ENCODE peak calls at places on chromosome 19, in seven cellular contexts. C is CD4-positive, alpha-beta T cell; E is tibial nerve; N is WTC11; B is cardiac muscle cell; H is heart left ventricle; R is HFFc6. J is an unnamed sample.

GRCh38 chr19:32858155-32858554 is 11.4 kb downstream of the SLC7A9 start:
- DNase-seq in B (no peak), H (no peak), C (no peak), E (no peak), R (no peak), N (no peak), J (no peak)

GRCh38 chr19:48858984-48859710 is 9.3 kb downstream of the PLEKHA4 start:
- DNase-seq in N (peak; percentile 76), C (peak; percentile 81), R (no peak), H (no peak), E (no peak), B (no peak), J (peak; percentile 71)

GRCh38 chr19:6736917-6737283 is 480 bp downstream of the GPR108 start:
- DNase-seq in H (no peak), C (no peak), N (no peak), R (no peak), E (no peak), B (no peak), J (no peak)

GRCh38 chr19:4206818-4207484 is 22.4 kb upstream of the EBI3 start:
- DNase-seq in E (no peak), C (no peak), B (peak; percentile 30), N (no peak), R (peak; percentile 49), H (no peak), J (peak; percentile 59)

GRCh38 chr19:7159105-7159933 is 89.8 kb downstream of the ZNF557 start:
- DNase-seq in E (no peak), N (no peak), B (peak; percentile 89), C (no peak), R (peak; percentile 83), H (peak; percentile 88), J (no peak)

GRCh38 chr19:17902701-17903100 is 30.1 kb upstream of the CCDC124 start:
- DNase-seq in R (peak; percentile 29), E (no peak), H (no peak), C (no peak), B (peak; percentile 50), N (no peak), J (peak; percentile 31)

GRCh38 chr19:18203408-18203862 is 407 bp downstream of the RAB3A start:
- DNase-seq in R (no peak), H (peak; percentile 69), N (no peak), C (peak; percentile 68), E (peak; percentile 38), B (peak; percentile 22), J (peak; percentile 60)

GRCh38 chr19:53101518-53101917 is 1.7 kb downstream of the ZNF160 start:
- DNase-seq in R (no peak), C (no peak), H (no peak), N (no peak), E (no peak), B (peak; percentile 6), J (no peak)

GRCh38 chr19:6671960-6672359 is 2.0 kb upstream of the TNFSF14 start:
- DNase-seq in B (no peak), N (no peak), H (no peak), E (no peak), R (no peak), C (no peak), J (no peak)

GRCh38 chr19:40119380-40119779 is 28.6 kb upstream of the ZNF780A start:
- DNase-seq in E (no peak), H (no peak), R (no peak), N (no peak), C (no peak), B (no peak), J (no peak)

GRCh38 chr19:14114854-14115253 is 2.7 kb downstream of the PRKACA start:
- DNase-seq in H (peak; percentile 81), B (peak; percentile 39), R (no peak), N (peak; percentile 77), C (peak; percentile 49), E (no peak), J (peak; percentile 58)

GRCh38 chr19:5434970-5435641 is 20.1 kb upstream of the ZNRF4 start:
- DNase-seq in R (peak; percentile 87), E (no peak), C (no peak), B (peak; percentile 64), H (no peak), N (no peak), J (no peak)

GRCh38 chr19:30920238-30920637 is 429.0 kb downstream of the TSHZ3 start:
- DNase-seq in C (no peak), N (no peak), R (no peak), E (no peak), B (no peak), H (no peak), J (no peak)

GRCh38 chr19:30284885-30285284 is 87.3 kb upstream of the ZNF536 start:
- DNase-seq in E (no peak), H (no peak), B (no peak), C (no peak), N (no peak), R (no peak), J (no peak)

GRCh38 chr19:55212447-55212846 is 3.1 kb upstream of the PTPRH start:
- DNase-seq in H (no peak), R (no peak), C (no peak), E (no peak), B (no peak), N (no peak), J (peak; percentile 57)

GRCh38 chr19:8259142-8259921 is 48.8 kb downstream of the CD320 start:
- DNase-seq in E (no peak), R (no peak), N (no peak), H (no peak), B (no peak), C (no peak), J (no peak)
- TF ChIP-seq CTCF in E (no peak), R (no peak), N (no peak), H (no peak), B (no peak), C (no peak), J (no peak)

DNA sequence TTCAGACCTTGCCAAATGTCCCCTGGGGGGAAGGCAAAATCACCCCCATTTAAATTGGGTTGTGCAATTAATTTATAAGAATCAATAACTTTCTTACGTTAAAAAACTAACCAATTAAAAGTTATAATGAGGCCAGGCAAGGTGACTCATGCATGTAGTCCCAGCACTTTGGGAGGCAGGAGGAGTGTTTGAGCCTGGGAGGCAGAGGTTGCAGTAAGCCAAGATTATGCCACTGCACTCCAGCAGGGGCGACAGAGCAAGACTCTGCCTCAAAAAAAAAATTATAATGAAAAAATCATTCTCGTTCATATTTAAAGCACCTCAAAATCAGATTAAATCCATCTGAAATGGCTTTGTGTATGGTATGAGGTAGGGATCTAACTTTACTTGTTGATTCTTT is 18.4 kb upstream of the SIGLEC14 start:
- DNase-seq in R (peak; percentile 36), N (no peak), B (peak; percentile 29), E (no peak), H (no peak), C (no peak), J (no peak)
- TF ChIP-seq CTCF in R (peak; percentile 79), N (no peak), B (peak; percentile 26), E (no peak), H (no peak), C (no peak), J (no peak)

GRCh38 chr19:13060233-13060963 is 42.3 kb downstream of the LYL1 start:
- DNase-seq in E (no peak), N (no peak), H (peak; percentile 83), R (peak; percentile 33), B (peak; percentile 58), C (no peak), J (no peak)
- TF ChIP-seq CTCF in E (no peak), N (no peak), H (no peak), R (no peak), B (no peak), C (no peak), J (no peak)

DNA sequence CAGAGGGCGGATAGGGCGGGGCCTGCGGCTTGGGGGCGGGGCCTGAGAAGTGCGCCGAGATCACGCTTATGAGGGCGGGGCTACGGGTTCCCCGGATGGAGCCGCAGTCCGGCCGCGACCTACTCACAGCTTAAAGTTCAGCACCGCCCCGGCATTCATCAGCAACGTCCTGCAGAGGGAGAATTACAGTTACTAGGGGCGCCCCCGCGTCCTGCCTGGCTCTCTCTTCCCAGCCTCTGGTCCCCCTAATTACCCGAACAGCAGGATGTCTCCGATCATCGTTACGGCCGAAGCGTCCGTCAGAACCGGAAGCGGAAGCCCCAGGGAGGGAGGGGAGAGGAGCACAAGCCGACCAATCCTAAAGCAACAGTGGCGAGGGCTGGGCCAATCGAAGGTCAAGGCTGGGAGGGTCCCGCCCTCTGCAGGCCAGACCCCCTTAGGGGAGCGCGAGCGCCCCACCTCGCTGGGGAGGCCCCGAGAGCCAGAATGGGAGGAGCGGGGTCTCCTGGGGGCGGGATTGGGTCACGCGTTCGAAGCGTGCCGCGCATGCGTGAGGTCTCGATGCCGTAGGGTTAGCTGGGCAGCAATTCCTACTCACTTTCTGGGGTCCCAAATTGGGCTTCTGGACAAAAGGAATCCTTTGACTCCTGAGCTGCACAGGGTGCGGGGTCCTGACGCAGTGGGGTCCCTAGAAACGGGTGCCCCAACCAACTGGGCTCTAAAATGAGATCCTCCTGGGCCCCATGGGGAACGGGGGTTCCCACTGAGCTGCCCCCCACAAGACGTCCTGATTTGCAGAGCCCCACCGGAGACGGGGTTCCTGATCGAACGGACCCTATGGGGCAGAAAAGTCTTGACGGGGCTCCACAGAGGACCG is at the start of gene SMIM7:
- DNase-seq in C (peak; percentile 97), B (peak; percentile 100), E (peak; percentile 96), H (peak; percentile 99), N (peak; percentile 99), R (peak; percentile 98), J (peak; percentile 99)
- TF ChIP-seq CTCF in C (no peak), B (peak; percentile 13), E (peak; percentile 49), H (no peak), N (no peak), R (peak; percentile 64), J (no peak)

GRCh38 chr19:43641333-43641732 is 1.7 kb upstream of the CADM4 start:
- DNase-seq in H (no peak), N (no peak), C (no peak), B (no peak), R (no peak), E (no peak), J (no peak)

GRCh38 chr19:43640424-43640757 is 741 bp upstream of the CADM4 start:
- DNase-seq in N (no peak), R (no peak), B (no peak), H (no peak), E (no peak), C (no peak), J (no peak)

GRCh38 chr19:43639507-43640423 is at the start of gene CADM4:
- DNase-seq in C (peak; percentile 62), R (no peak), H (no peak), N (peak; percentile 38), E (no peak), B (no peak), J (no peak)

GRCh38 chr19:43638214-43638990 is 1.2 kb downstream of the CADM4 start:
- DNase-seq in R (no peak), N (no peak), E (no peak), C (no peak), B (no peak), H (no peak), J (no peak)

DNA sequence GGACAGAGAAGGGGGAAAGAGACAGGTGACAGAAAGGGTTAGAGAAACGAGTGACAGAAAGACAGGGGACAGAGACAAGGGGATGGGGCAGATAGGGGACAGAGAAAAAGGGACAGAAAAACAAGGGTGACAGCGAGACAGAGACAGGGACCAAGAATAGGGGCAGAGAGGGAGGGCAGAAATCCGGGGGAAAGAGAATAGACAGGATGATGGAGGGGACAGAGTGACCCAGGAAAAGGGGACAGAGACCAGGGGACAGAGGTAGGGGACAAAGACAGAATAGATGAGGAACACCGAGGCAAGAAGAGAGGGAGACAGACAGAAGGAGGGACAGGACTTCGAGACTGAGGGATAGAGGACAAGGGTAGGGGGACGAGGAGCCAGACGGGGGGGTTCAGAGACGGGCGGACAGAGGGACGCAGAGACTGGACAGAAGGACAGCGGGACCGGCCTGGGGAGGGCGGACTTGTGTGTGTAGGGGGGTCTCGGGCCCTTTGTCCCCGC is 607 bp downstream of the CADM4 start:
- DNase-seq in C (no peak), B (no peak), R (no peak), E (no peak), N (no peak), H (no peak), J (no peak)
- TF ChIP-seq CTCF in C (no peak), B (no peak), R (no peak), E (no peak), N (no peak), H (no peak), J (no peak)

J was measured in GM12865.